ENCODE peak calls at places on chromosomes 4 and X, in four cellular contexts. Y, V, E and X are unnamed samples.

GRCh38 chr4:108425988-108426387 is 194.4 kb upstream of the RPL34 start:
- DNase-seq in E (no peak), V (no peak), Y (no peak), X (no peak)

GRCh38 chrX:85084770-85085393 is 81.2 kb downstream of the APOOL start:
- DNase-seq in Y (no peak), E (peak), V (peak), X (no peak)

GRCh38 chr4:153257151-153257620 is 52.9 kb downstream of the TRIM2 start:
- DNase-seq in E (peak), V (no peak), Y (no peak), X (no peak)

GRCh38 chr4:150949943-150950342 is 65.1 kb downstream of the LRBA start:
- DNase-seq in E (no peak), Y (no peak), V (no peak), X (no peak)

GRCh38 chr4:20074450-20074849 is 177.3 kb upstream of the SLIT2 start:
- DNase-seq in V (no peak), E (no peak), Y (no peak), X (no peak)

GRCh38 chrX:150146271-150146888 is 208.1 kb upstream of the EOLA2 start:
- DNase-seq in Y (no peak), V (peak), E (no peak), X (no peak)

GRCh38 chr4:184262901-184263300 is 45.2 kb upstream of the ENPP6 start:
- DNase-seq in E (no peak), V (no peak), Y (no peak), X (no peak)

GRCh38 chrX:17047224-17047623 is 100.8 kb downstream of the REPS2 start:
- DNase-seq in V (no peak), E (no peak), Y (no peak), X (no peak)

GRCh38 chrX:101415180-101416130 is 7.4 kb downstream of the HNRNPH2 start:
- DNase-seq in E (peak), V (peak), Y (no peak), X (no peak)

GRCh38 chrX:8981742-8982141 is 52.2 kb downstream of the FAM9B start:
- DNase-seq in E (no peak), Y (no peak), V (peak), X (peak)

GRCh38 chrX:23699636-23700194 is 32.4 kb downstream of the PRDX4 start:
- DNase-seq in V (no peak), Y (no peak), E (no peak), X (no peak)

GRCh38 chr4:91936301-91936700 is 367.5 kb upstream of the GRID2 start:
- DNase-seq in E (peak), Y (no peak), V (peak), X (no peak)

GRCh38 chrX:7272301-7272700 is 124.3 kb upstream of the PUDP start:
- DNase-seq in V (no peak), E (no peak), Y (no peak), X (no peak)

GRCh38 chr4:83677656-83678055 is 141.7 kb downstream of the GPAT3 start:
- DNase-seq in E (no peak), V (no peak), Y (no peak), X (no peak)

GRCh38 chr4:178240891-178241290 is 798.7 kb upstream of the AGA start:
- DNase-seq in Y (no peak), E (no peak), V (no peak), X (no peak)

GRCh38 chr4:61924131-61924530 is 724.0 kb downstream of the ADGRL3 start:
- DNase-seq in E (no peak), Y (no peak), V (no peak), X (no peak)

GRCh38 chr4:53196195-53196641 is 169.6 kb downstream of the SCFD2 start:
- DNase-seq in E (no peak), Y (no peak), V (no peak), X (no peak)

GRCh38 chrX:134948333-134949241 is 42.2 kb upstream of the SMIM10 start:
- DNase-seq in Y (no peak), V (no peak), E (no peak), X (no peak)

GRCh38 chr4:185742766-185743165 is 69.2 kb downstream of the SORBS2 start:
- DNase-seq in Y (no peak), V (no peak), E (no peak), X (peak)

GRCh38 chr4:184845367-184846011 is 19.7 kb upstream of the ACSL1 start:
- DNase-seq in E (no peak), Y (no peak), V (no peak), X (no peak)

GRCh38 chr4:72857787-72858186 is 211.7 kb downstream of the COX18 start:
- DNase-seq in V (no peak), E (no peak), Y (no peak), X (no peak)

GRCh38 chr4:169305651-169306050 is 34.9 kb upstream of the SH3RF1 start:
- DNase-seq in V (no peak), Y (no peak), E (no peak), X (no peak)

GRCh38 chrX:69077895-69078455 is 87.3 kb downstream of the PJA1 start:
- DNase-seq in V (no peak), E (no peak), Y (no peak), X (no peak)

GRCh38 chr4:89661490-89661889 is 175.5 kb downstream of the SNCA start:
- DNase-seq in V (no peak), E (no peak), Y (no peak), X (no peak)